ENCODE peak calls at places on chromosomes 3 and 15, in ten cellular contexts. K, R, M, P, L, Y, Q, A, I and F are unnamed samples.

GRCh38 chr3:46349484-46350261 is 4.2 kb upstream of the CCR2 start:
- DNase-seq in K (no peak), R (no peak), M (no peak), P (no peak), L (no peak), Y (no peak), Q (no peak), A (no peak), I (no peak), F (no peak)

GRCh38 chr3:172550347-172550943 is 27.2 kb upstream of the TNFSF10 start:
- DNase-seq in K (no peak), R (no peak), M (no peak), P (no peak), L (no peak), Y (peak; percentile 59), Q (no peak), A (peak; percentile 26), I (no peak), F (peak; percentile 11)

GRCh38 chr15:61318276-61318675 is 89.2 kb upstream of the RORA start:
- DNase-seq in K (no peak), R (no peak), M (no peak), P (no peak), L (peak; percentile 25), Y (no peak), Q (no peak), A (no peak), I (peak; percentile 47), F (no peak)

GRCh38 chr15:85399627-85400026 is 19.2 kb downstream of the AKAP13 start:
- DNase-seq in K (no peak), R (no peak), M (no peak), P (no peak), L (no peak), Y (no peak), Q (no peak), A (no peak), I (no peak), F (no peak)

GRCh38 chr15:42911058-42911592 is 9.5 kb downstream of the TTBK2 start:
- DNase-seq in K (no peak), R (no peak), M (no peak), P (no peak), L (no peak), Y (no peak), Q (no peak), A (peak; percentile 59), I (no peak), F (no peak)

GRCh38 chr15:39243396-39243795 is 337.5 kb upstream of the THBS1 start:
- DNase-seq in K (no peak), R (no peak), M (no peak), P (no peak), L (no peak), Y (no peak), Q (no peak), A (no peak), I (no peak), F (no peak)

GRCh38 chr3:31858439-31858838 is 122.6 kb downstream of the OSBPL10 start:
- DNase-seq in K (no peak), R (no peak), M (no peak), P (no peak), L (no peak), Y (no peak), Q (no peak), A (no peak), I (no peak), F (no peak)

GRCh38 chr3:14423963-14424362 is 21.6 kb downstream of the SLC6A6 start:
- DNase-seq in K (no peak), R (no peak), M (no peak), P (no peak), L (no peak), Y (no peak), Q (no peak), A (no peak), I (no peak), F (no peak)

GRCh38 chr15:50685976-50686467 is 575 bp downstream of the TRPM7 start:
- DNase-seq in K (peak; percentile 79), R (peak; percentile 55), M (peak; percentile 44), P (no peak), L (no peak), Y (no peak), Q (peak; percentile 86), A (peak; percentile 29), I (peak; percentile 65), F (peak; percentile 22)